ENCODE peak calls at places on chromosome 13, in four cellular contexts. One of them, this sample, is unnamed.

GRCh38 chr13:43221611-43222010 is 198.2 kb downstream of the DNAJC15 start:
- DNase-seq in pancreas: no peak
- DNase-seq in PC-9: no peak
- DNase-seq in mesothelial cell of epicardium: no peak
- DNase-seq in this sample: no peak

GRCh38 chr13:98959775-98960325 is 18.0 kb downstream of the DOCK9 start:
- DNase-seq in pancreas: no peak
- DNase-seq in mesothelial cell of epicardium: no peak
- DNase-seq in PC-9: no peak
- DNase-seq in this sample: no peak

GRCh38 chr13:54394319-54394718 is 1365.7 kb downstream of the OLFM4 start:
- DNase-seq in mesothelial cell of epicardium: no peak
- DNase-seq in PC-9: no peak
- DNase-seq in pancreas: no peak
- DNase-seq in this sample: no peak

GRCh38 chr13:88627071-88627470 is 955.9 kb downstream of the SLITRK5 start:
- DNase-seq in PC-9: no peak
- DNase-seq in pancreas: no peak
- DNase-seq in mesothelial cell of epicardium: no peak
- DNase-seq in this sample: no peak

GRCh38 chr13:91112191-91112579 is 235.3 kb upstream of the MIR17HG start:
- DNase-seq in pancreas: no peak
- DNase-seq in mesothelial cell of epicardium: no peak
- DNase-seq in PC-9: no peak
- DNase-seq in this sample: no peak

GRCh38 chr13:37869506-37869755 is 141 bp downstream of the TRPC4 start:
- DNase-seq in mesothelial cell of epicardium: no peak
- DNase-seq in pancreas: no peak
- DNase-seq in PC-9: no peak
- DNase-seq in this sample: no peak

GRCh38 chr13:93948523-93948922 is 531.0 kb downstream of the DCT start:
- DNase-seq in pancreas: no peak
- DNase-seq in mesothelial cell of epicardium: no peak
- DNase-seq in PC-9: no peak
- DNase-seq in this sample: no peak

GRCh38 chr13:41053384-41053826 is 7.9 kb upstream of the WBP4 start:
- DNase-seq in PC-9: peak
- DNase-seq in pancreas: no peak
- DNase-seq in mesothelial cell of epicardium: no peak
- DNase-seq in this sample: no peak

GRCh38 chr13:101711307-101712025 is 259.0 kb downstream of the ITGBL1 start:
- DNase-seq in PC-9: no peak
- DNase-seq in pancreas: no peak
- DNase-seq in mesothelial cell of epicardium: no peak
- DNase-seq in this sample: no peak

GRCh38 chr13:25217023-25217909 is 45.2 kb upstream of the AMER2 start:
- DNase-seq in PC-9: no peak
- DNase-seq in mesothelial cell of epicardium: no peak
- DNase-seq in pancreas: no peak
- DNase-seq in this sample: peak

GRCh38 chr13:113968463-113969310 is 5.2 kb downstream of the C13orf46 start:
- DNase-seq in PC-9: no peak
- DNase-seq in pancreas: no peak
- DNase-seq in mesothelial cell of epicardium: peak
- DNase-seq in this sample: no peak

GRCh38 chr13:94369862-94370491 is 109.5 kb downstream of the DCT start:
- DNase-seq in pancreas: no peak
- DNase-seq in PC-9: no peak
- DNase-seq in mesothelial cell of epicardium: no peak
- DNase-seq in this sample: no peak

GRCh38 chr13:112619730-112620639 is 32.0 kb upstream of the TUBGCP3 start:
- DNase-seq in PC-9: no peak
- DNase-seq in mesothelial cell of epicardium: no peak
- DNase-seq in pancreas: no peak
- DNase-seq in this sample: peak

GRCh38 chr13:26971990-26972888 is 199.4 kb downstream of the USP12 start:
- DNase-seq in PC-9: peak
- DNase-seq in mesothelial cell of epicardium: no peak
- DNase-seq in pancreas: peak
- DNase-seq in this sample: no peak

GRCh38 chr13:97258801-97259200 is 36.7 kb downstream of the MBNL2 start:
- DNase-seq in PC-9: no peak
- DNase-seq in mesothelial cell of epicardium: no peak
- DNase-seq in pancreas: no peak
- DNase-seq in this sample: no peak

GRCh38 chr13:90084684-90085290 is 1262.7 kb upstream of the MIR17HG start:
- DNase-seq in mesothelial cell of epicardium: no peak
- DNase-seq in PC-9: no peak
- DNase-seq in pancreas: no peak
- DNase-seq in this sample: no peak

GRCh38 chr13:36919206-36919832 is 719 bp downstream of the SMAD9 start:
- DNase-seq in pancreas: peak
- DNase-seq in PC-9: no peak
- DNase-seq in mesothelial cell of epicardium: peak
- DNase-seq in this sample: peak

GRCh38 chr13:112657850-112658445 is 31.9 kb upstream of the ATP11A start:
- DNase-seq in PC-9: peak
- DNase-seq in mesothelial cell of epicardium: no peak
- DNase-seq in pancreas: no peak
- DNase-seq in this sample: no peak

GRCh38 chr13:73954808-73955207 is 179.4 kb downstream of the KLF12 start:
- DNase-seq in mesothelial cell of epicardium: no peak
- DNase-seq in pancreas: no peak
- DNase-seq in PC-9: no peak
- DNase-seq in this sample: no peak

GRCh38 chr13:40206241-40207109 is 460.0 kb downstream of the FOXO1 start:
- DNase-seq in mesothelial cell of epicardium: no peak
- DNase-seq in PC-9: no peak
- DNase-seq in pancreas: peak
- DNase-seq in this sample: no peak

GRCh38 chr13:21063031-21063430 is 1.6 kb upstream of the LATS2 start:
- DNase-seq in PC-9: no peak
- DNase-seq in pancreas: no peak
- DNase-seq in mesothelial cell of epicardium: no peak
- DNase-seq in this sample: no peak

GRCh38 chr13:21058361-21058760 is 3.0 kb downstream of the LATS2 start:
- DNase-seq in mesothelial cell of epicardium: no peak
- DNase-seq in PC-9: no peak
- DNase-seq in pancreas: no peak
- DNase-seq in this sample: no peak

GRCh38 chr13:21061077-21061945 is at the start of gene LATS2:
- DNase-seq in mesothelial cell of epicardium: peak
- DNase-seq in pancreas: peak
- DNase-seq in PC-9: peak
- DNase-seq in this sample: peak

GRCh38 chr13:21060063-21060826 is 1.1 kb downstream of the LATS2 start:
- DNase-seq in mesothelial cell of epicardium: peak
- DNase-seq in PC-9: no peak
- DNase-seq in pancreas: peak
- DNase-seq in this sample: peak

DNA sequence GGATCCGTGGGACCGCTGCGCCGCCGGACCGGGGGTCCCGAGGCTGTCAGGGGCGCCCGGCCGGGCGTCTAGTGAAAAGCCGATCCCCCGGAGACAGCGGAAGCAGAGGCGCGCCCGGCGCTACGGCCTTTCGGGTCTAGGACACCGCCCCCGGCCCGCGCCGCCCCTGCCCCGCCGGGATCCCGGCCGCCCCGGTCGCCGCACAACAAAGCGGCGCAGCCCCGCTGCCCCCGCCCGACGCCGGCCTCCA is 634 bp downstream of the LATS2 start:
- DNase-seq in pancreas: peak
- DNase-seq in PC-9: no peak
- DNase-seq in mesothelial cell of epicardium: no peak
- DNase-seq in this sample: peak
- TF ChIP-seq CTCF in pancreas: no peak
- TF ChIP-seq CTCF in PC-9: no peak
- TF ChIP-seq CTCF in mesothelial cell of epicardium: no peak
- TF ChIP-seq CTCF in this sample: no peak

DNA sequence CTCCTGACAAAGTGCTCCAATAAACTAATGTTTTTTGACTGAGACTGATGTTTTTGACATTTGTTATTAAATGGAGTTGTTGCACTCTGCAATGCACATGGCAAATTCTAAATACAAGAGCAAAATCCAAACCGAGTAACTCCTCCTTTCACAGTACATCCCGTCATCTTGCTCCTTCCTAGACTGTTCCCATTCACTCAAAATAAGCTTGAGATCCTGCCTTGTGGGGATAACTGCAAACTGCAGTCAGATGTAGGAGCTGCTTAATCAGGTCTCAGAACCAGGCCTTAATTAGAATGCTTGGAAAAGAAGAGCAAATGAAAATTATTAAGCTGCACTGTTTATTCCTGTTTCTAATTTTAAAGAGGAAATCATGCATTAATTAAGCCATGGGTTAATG is 134.8 kb upstream of the SPRY2 start:
- DNase-seq in pancreas: no peak
- DNase-seq in mesothelial cell of epicardium: no peak
- DNase-seq in PC-9: no peak
- DNase-seq in this sample: no peak
- TF ChIP-seq CTCF in pancreas: no peak
- TF ChIP-seq CTCF in mesothelial cell of epicardium: no peak
- TF ChIP-seq CTCF in PC-9: no peak
- TF ChIP-seq CTCF in this sample: no peak

GRCh38 chr13:81540777-81541176 is 1199.9 kb upstream of the SPRY2 start:
- DNase-seq in mesothelial cell of epicardium: no peak
- DNase-seq in PC-9: no peak
- DNase-seq in pancreas: no peak
- DNase-seq in this sample: no peak
- TF ChIP-seq CTCF in mesothelial cell of epicardium: peak
- TF ChIP-seq CTCF in PC-9: peak
- TF ChIP-seq CTCF in pancreas: peak
- TF ChIP-seq CTCF in this sample: peak

GRCh38 chr13:23715762-23716235 is 145.6 kb downstream of the TNFRSF19 start:
- DNase-seq in mesothelial cell of epicardium: no peak
- DNase-seq in PC-9: no peak
- DNase-seq in pancreas: no peak
- DNase-seq in this sample: no peak
- TF ChIP-seq CTCF in mesothelial cell of epicardium: no peak
- TF ChIP-seq CTCF in PC-9: no peak
- TF ChIP-seq CTCF in pancreas: no peak
- TF ChIP-seq CTCF in this sample: peak

GRCh38 chr13:46553886-46554855 is 1.2 kb downstream of the LRCH1 start:
- DNase-seq in pancreas: peak
- DNase-seq in mesothelial cell of epicardium: peak
- DNase-seq in PC-9: peak
- DNase-seq in this sample: peak
- TF ChIP-seq CTCF in pancreas: no peak
- TF ChIP-seq CTCF in mesothelial cell of epicardium: no peak
- TF ChIP-seq CTCF in PC-9: peak
- TF ChIP-seq CTCF in this sample: peak